ENCODE peak calls at places on chromosome 14, in eight cellular contexts. E, Y, U, M, C, Q, R and P are unnamed samples.

GRCh38 chr14:101934751-101935150 is 29.6 kb upstream of the DYNC1H1 start:
- DNase-seq in M (no peak), C (no peak), R (no peak), U (no peak), Y (peak), E (no peak), Q (no peak), P (no peak)

GRCh38 chr14:104119700-104120251 is 18.6 kb upstream of the KIF26A start:
- DNase-seq in E (no peak), R (peak), U (no peak), Y (no peak), Q (no peak), C (no peak), M (no peak), P (no peak)

GRCh38 chr14:55843718-55844403 is 263.9 kb downstream of the KTN1 start:
- DNase-seq in C (no peak), R (no peak), U (no peak), M (no peak), Q (no peak), E (peak), Y (no peak), P (peak)

GRCh38 chr14:100398044-100398443 is 74.9 kb downstream of the SLC25A47 start:
- DNase-seq in E (no peak), M (no peak), C (no peak), R (no peak), Q (no peak), Y (no peak), U (no peak), P (no peak)

GRCh38 chr14:100586520-100587247 is 533 bp downstream of the BEGAIN start:
- DNase-seq in U (no peak), E (no peak), M (peak), Y (peak), Q (peak), C (peak), R (peak), P (no peak)

GRCh38 chr14:54566410-54567223 is at the start of gene SAMD4A:
- DNase-seq in Y (peak), M (peak), R (peak), E (peak), Q (peak), U (peak), C (peak), P (peak)

GRCh38 chr14:68460541-68460940 is 332.3 kb downstream of the ZFP36L1 start:
- DNase-seq in Q (no peak), R (no peak), M (no peak), Y (no peak), U (no peak), C (no peak), E (no peak), P (peak)

GRCh38 chr14:33430414-33430813 is 491.7 kb downstream of the NPAS3 start:
- DNase-seq in Q (no peak), R (no peak), U (no peak), Y (no peak), M (no peak), C (no peak), E (no peak), P (no peak)

GRCh38 chr14:29222671-29223268 is 456.2 kb downstream of the FOXG1 start:
- DNase-seq in U (no peak), Q (peak), Y (no peak), C (no peak), R (no peak), E (peak), M (peak), P (peak)

GRCh38 chr14:61438860-61439765 is 117.7 kb downstream of the PRKCH start:
- DNase-seq in R (peak), Q (peak), M (no peak), Y (no peak), C (peak), E (peak), U (peak), P (peak)

GRCh38 chr14:100726467-100726811 is 253 bp upstream of the DLK1 start:
- DNase-seq in C (no peak), Y (no peak), Q (no peak), M (no peak), R (no peak), E (no peak), U (no peak), P (no peak)

GRCh38 chr14:51202914-51203665 is 37.0 kb upstream of the TMX1 start:
- DNase-seq in U (no peak), Y (no peak), C (no peak), Q (no peak), M (no peak), E (no peak), R (no peak), P (no peak)

GRCh38 chr14:57408634-57409033 is 18.2 kb downstream of the NAA30 start:
- DNase-seq in E (no peak), M (no peak), R (no peak), Y (no peak), U (no peak), Q (no peak), C (no peak), P (no peak)

GRCh38 chr14:95700221-95700976 is 13.5 kb downstream of the TCL1A start:
- DNase-seq in M (no peak), Y (no peak), Q (no peak), R (no peak), C (no peak), U (no peak), E (no peak), P (no peak)

GRCh38 chr14:55245657-55246268 is 25.5 kb upstream of the FBXO34 start:
- DNase-seq in M (peak), U (peak), C (peak), Y (no peak), Q (peak), R (no peak), E (peak), P (peak)

GRCh38 chr14:72716471-72716870 is 177.4 kb downstream of the DPF3 start:
- DNase-seq in M (no peak), R (no peak), C (no peak), U (no peak), Y (no peak), Q (no peak), E (no peak), P (peak)

GRCh38 chr14:94036328-94037167 is 10.4 kb downstream of the OTUB2 start:
- DNase-seq in U (peak), M (peak), Q (peak), E (peak), C (peak), Y (no peak), R (peak), P (peak)

GRCh38 chr14:64708148-64709004 is 4.2 kb downstream of the PLEKHG3 start:
- DNase-seq in M (peak), C (no peak), R (no peak), E (peak), Q (peak), U (peak), Y (peak), P (no peak)

GRCh38 chr14:74683406-74683805 is 29.5 kb downstream of the AREL1 start:
- DNase-seq in Q (no peak), U (no peak), Y (no peak), R (no peak), M (no peak), E (no peak), C (no peak), P (no peak)